ENCODE peak calls at places on chromosomes 16 and 17, in six cellular contexts. W is H9, H is mesenchymal stem cell, I is IMR-90, S is H1, K is trophoblast cell. C is an unnamed sample.
A peak's percentile ranks its signal among the peaks of the same experiment; 100 is the strongest.

GRCh38 chr17:29677139-29677834 is 54.6 kb upstream of the CORO6 start:
- DNase-seq in K (no peak), H (peak; percentile 24), I (no peak), W (no peak), S (no peak), C (no peak)

GRCh38 chr17:79026345-79027273 is 2.6 kb downstream of the C1QTNF1 start:
- DNase-seq in I (peak; percentile 68), S (no peak), K (no peak), W (no peak), H (peak; percentile 51), C (no peak)

GRCh38 chr16:21001262-21001661 is 100.7 kb downstream of the LYRM1 start:
- DNase-seq in S (no peak), I (peak; percentile 4), W (peak; percentile 52), H (peak; percentile 11), K (peak; percentile 10), C (peak; percentile 17)

GRCh38 chr17:59330314-59330942 is 1.0 kb upstream of the YPEL2 start:
- DNase-seq in I (no peak), K (peak; percentile 56), W (peak; percentile 69), S (no peak), H (peak; percentile 54), C (peak; percentile 37)

GRCh38 chr17:63853260-63853659 is 10.8 kb upstream of the SMARCD2 start:
- DNase-seq in S (no peak), H (no peak), K (no peak), W (no peak), I (no peak), C (no peak)

GRCh38 chr16:66044089-66044488 is 322.4 kb upstream of the CDH5 start:
- DNase-seq in K (no peak), W (no peak), S (no peak), I (no peak), H (no peak), C (no peak)

GRCh38 chr17:81911277-81911961 is at the start of gene PCYT2:
- DNase-seq in S (no peak), K (peak; percentile 88), I (peak; percentile 73), H (peak; percentile 84), W (peak; percentile 97), C (peak; percentile 81)

GRCh38 chr16:85812031-85812807 is 12.7 kb downstream of the COX4I1 start:
- DNase-seq in S (no peak), H (no peak), W (no peak), I (no peak), K (no peak), C (no peak)

GRCh38 chr17:42750730-42751356 is 6.0 kb upstream of the EZH1 start:
- DNase-seq in K (no peak), H (no peak), I (no peak), W (no peak), S (no peak), C (no peak)

GRCh38 chr17:42759982-42760651 is 910 bp upstream of the RAMP2 start:
- DNase-seq in H (no peak), W (no peak), K (no peak), S (no peak), I (no peak), C (no peak)

GRCh38 chr17:42751628-42752027 is 6.8 kb upstream of the EZH1 start:
- DNase-seq in I (peak; percentile 18), S (no peak), K (peak; percentile 17), H (no peak), W (no peak), C (no peak)

GRCh38 chr17:42748906-42749798 is 4.3 kb upstream of the EZH1 start:
- DNase-seq in W (no peak), S (no peak), K (no peak), I (no peak), H (no peak), C (no peak)

GRCh38 chr17:42754782-42755181 is 6.2 kb upstream of the RAMP2 start:
- DNase-seq in I (peak; percentile 41), K (no peak), H (no peak), W (no peak), S (no peak), C (no peak)
- H3K14ac ChIP-seq in I (no peak overlapping the region), K (no peak overlapping the region), H (no peak overlapping the region), W (no peak overlapping the region), S (no peak overlapping the region), C (no peak overlapping the region)

GRCh38 chr16:63331111-63331510 is 1294.9 kb upstream of the CDH8 start:
- DNase-seq in H (no peak), I (no peak), S (no peak), K (no peak), W (no peak), C (no peak)
- H3K14ac ChIP-seq in H (no peak overlapping the region), I (no peak overlapping the region), S (no peak overlapping the region), K (no peak overlapping the region), W (no peak overlapping the region), C (no peak overlapping the region)

GRCh38 chr16:84334482-84334881 is 33.9 kb upstream of the ATP2C2 start:
- DNase-seq in H (no peak), K (no peak), S (no peak), W (no peak), I (no peak), C (no peak)
- H3K14ac ChIP-seq in H (no peak overlapping the region), K (no peak overlapping the region), S (no peak overlapping the region), W (no peak overlapping the region), I (no peak overlapping the region), C (no peak overlapping the region)

DNA sequence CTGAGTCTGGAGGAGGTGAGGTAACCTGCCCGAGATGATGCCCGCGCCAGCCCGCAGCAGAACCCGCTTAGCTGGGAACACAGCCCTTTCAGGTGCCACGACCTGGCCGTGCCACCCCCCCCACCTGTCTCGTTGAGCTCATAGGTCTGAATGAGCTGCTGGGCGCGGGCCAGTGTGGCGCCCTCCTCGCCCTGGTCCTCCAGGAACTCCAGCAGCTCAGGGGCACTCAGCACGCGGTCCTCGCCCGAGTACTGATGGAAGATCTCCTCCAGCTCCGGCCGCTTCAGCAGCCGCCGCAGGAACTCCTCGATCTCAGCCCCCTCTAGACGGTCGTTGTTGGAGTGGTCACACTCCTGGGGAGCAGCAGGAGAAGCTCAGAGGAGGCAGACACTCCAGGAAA is 13.6 kb downstream of the PLCD3 start:
- DNase-seq in H (no peak), I (no peak), K (no peak), S (no peak), W (no peak), C (no peak)
- H3K14ac ChIP-seq in H (no peak overlapping the region), I (no peak overlapping the region), K (no peak overlapping the region), S (no peak overlapping the region), W (no peak overlapping the region), C (no peak overlapping the region)

C was measured in neuronal stem cell.